ENCODE peak calls at places on chromosomes 13 and 19, in ten cellular contexts. G is NCI-H187; T is stimulated activated CD8-positive, alpha-beta memory T cell treated with anti-CD3 and anti-CD28 coated beads, Interleukin-12 subunit alpha, Interleukin-12 subunit beta, amount 100 ng/mL, for 1 hour; L is fibroblast of the aortic adventitia; W is GM13976; R is psoas muscle; C is breast epithelium; S is GM10248; K is midbrain; D is NCI-H146. Y is an unnamed sample.

GRCh38 chr19:15672580-15673175 is at the start of gene CYP4F12:
- DNase-seq in C (peak), R (peak), K (no peak), W (no peak), T (no peak), G (no peak), D (no peak), S (no peak), L (peak), Y (no peak)

GRCh38 chr13:113029061-113029445 is 60.0 kb downstream of the MCF2L start:
- DNase-seq in K (no peak), S (no peak), D (no peak), G (no peak), T (no peak), R (no peak), C (no peak), L (no peak), W (no peak), Y (no peak)

GRCh38 chr13:56670563-56670962 is 470.2 kb upstream of the PRR20A start:
- DNase-seq in W (no peak), C (no peak), D (no peak), G (no peak), S (no peak), K (no peak), R (no peak), T (no peak), L (no peak), Y (no peak)

GRCh38 chr19:38417544-38418506 is 8.2 kb downstream of the RASGRP4 start:
- DNase-seq in G (no peak), L (no peak), K (peak), S (peak), T (peak), W (peak), R (peak), D (peak), C (no peak), Y (no peak)

GRCh38 chr19:15195987-15196682 is 4.7 kb downstream of the NOTCH3 start:
- DNase-seq in W (no peak), C (peak), T (no peak), D (peak), G (peak), K (no peak), R (no peak), L (no peak), S (no peak), Y (no peak)

GRCh38 chr19:53463263-53463662 is 4.3 kb upstream of the ZNF813 start:
- DNase-seq in W (no peak), C (peak), D (peak), S (no peak), T (no peak), R (peak), L (peak), G (no peak), K (peak), Y (no peak)

GRCh38 chr19:32067686-32068085 is 277.7 kb upstream of the ZNF507 start:
- DNase-seq in C (no peak), S (no peak), R (no peak), D (no peak), G (no peak), L (no peak), T (no peak), K (no peak), W (no peak), Y (no peak)

GRCh38 chr13:103351035-103351828 is 285.0 kb upstream of the SLC10A2 start:
- DNase-seq in D (no peak), K (no peak), S (no peak), C (no peak), W (no peak), G (no peak), L (peak), T (no peak), R (no peak), Y (no peak)

GRCh38 chr13:43785166-43785680 is 1.5 kb downstream of the ENOX1 start:
- DNase-seq in D (no peak), L (peak), R (no peak), C (no peak), W (no peak), G (peak), T (no peak), K (no peak), S (no peak), Y (no peak)

GRCh38 chr19:44796701-44797115 is 12.2 kb upstream of the BCAM start:
- DNase-seq in C (peak), T (no peak), S (no peak), R (peak), D (peak), G (no peak), W (peak), L (no peak), K (peak), Y (no peak)

GRCh38 chr19:7848779-7849457 is 18.9 kb downstream of the EVI5L start:
- DNase-seq in L (no peak), K (peak), T (no peak), S (no peak), W (no peak), G (no peak), C (no peak), D (no peak), R (no peak), Y (no peak)

Y was measured in osteocyte.